ENCODE peak calls at places on chromosomes 12 and 14, in eight cellular contexts. U, R, K, Q, X, F, V and S are unnamed samples.

GRCh38 chr14:104291123-104292000 is 153.0 kb downstream of the KIF26A start:
- DNase-seq in U (peak; percentile 9), R (no peak), K (peak; percentile 69), Q (peak; percentile 81), X (no peak), F (no peak), V (no peak), S (no peak)

GRCh38 chr12:57116580-57117281 is 5.6 kb upstream of the STAT6 start:
- DNase-seq in U (no peak), R (no peak), K (no peak), Q (no peak), X (no peak), F (no peak), V (no peak), S (no peak)

GRCh38 chr12:40058721-40059190 is 47.1 kb downstream of the SLC2A13 start:
- DNase-seq in U (no peak), R (peak; percentile 7), K (no peak), Q (no peak), X (peak; percentile 6), F (no peak), V (no peak), S (peak; percentile 4)

GRCh38 chr12:74424778-74425177 is 112.9 kb upstream of the ATXN7L3B start:
- DNase-seq in U (no peak), R (no peak), K (no peak), Q (no peak), X (no peak), F (no peak), V (no peak), S (no peak)

GRCh38 chr14:73754911-73755360 is 40.8 kb upstream of the PNMA1 start:
- DNase-seq in U (no peak), R (peak; percentile 88), K (no peak), Q (peak; percentile 17), X (peak; percentile 64), F (no peak), V (peak; percentile 66), S (peak; percentile 74)

GRCh38 chr14:92135269-92135668 is 13.5 kb downstream of the CPSF2 start:
- DNase-seq in U (peak; percentile 43), R (peak; percentile 27), K (peak; percentile 4), Q (peak; percentile 11), X (peak; percentile 63), F (no peak), V (peak; percentile 79), S (peak; percentile 61)

GRCh38 chr12:67651380-67651695 is 2.8 kb downstream of the DYRK2 start:
- DNase-seq in U (peak; percentile 49), R (peak; percentile 41), K (peak; percentile 10), Q (peak; percentile 43), X (peak; percentile 62), F (no peak), V (peak; percentile 56), S (peak; percentile 60)

GRCh38 chr12:22626429-22626828 is 1.5 kb downstream of the ETNK1 start:
- DNase-seq in U (peak; percentile 11), R (peak; percentile 59), K (no peak), Q (no peak), X (peak; percentile 79), F (no peak), V (peak; percentile 68), S (peak; percentile 31)

GRCh38 chr12:52055781-52056711 is 4.8 kb downstream of the NR4A1 start:
- DNase-seq in U (no peak), R (no peak), K (no peak), Q (no peak), X (no peak), F (no peak), V (no peak), S (no peak)

GRCh38 chr14:104800600-104801283 is at the start of gene ZBTB42:
- DNase-seq in U (peak; percentile 91), R (peak; percentile 61), K (peak; percentile 69), Q (peak; percentile 74), X (no peak), F (peak; percentile 60), V (no peak), S (peak; percentile 41)

GRCh38 chr12:55188974-55189556 is 31.8 kb upstream of the OR10A7 start:
- DNase-seq in U (peak; percentile 89), R (peak; percentile 62), K (peak; percentile 80), Q (peak; percentile 82), X (peak; percentile 80), F (no peak), V (peak; percentile 90), S (peak; percentile 70)

GRCh38 chr12:49872781-49873181 is 29.9 kb upstream of the BCDIN3D start:
- DNase-seq in U (no peak), R (peak; percentile 60), K (no peak), Q (no peak), X (peak; percentile 41), F (no peak), V (no peak), S (no peak)

DNA sequence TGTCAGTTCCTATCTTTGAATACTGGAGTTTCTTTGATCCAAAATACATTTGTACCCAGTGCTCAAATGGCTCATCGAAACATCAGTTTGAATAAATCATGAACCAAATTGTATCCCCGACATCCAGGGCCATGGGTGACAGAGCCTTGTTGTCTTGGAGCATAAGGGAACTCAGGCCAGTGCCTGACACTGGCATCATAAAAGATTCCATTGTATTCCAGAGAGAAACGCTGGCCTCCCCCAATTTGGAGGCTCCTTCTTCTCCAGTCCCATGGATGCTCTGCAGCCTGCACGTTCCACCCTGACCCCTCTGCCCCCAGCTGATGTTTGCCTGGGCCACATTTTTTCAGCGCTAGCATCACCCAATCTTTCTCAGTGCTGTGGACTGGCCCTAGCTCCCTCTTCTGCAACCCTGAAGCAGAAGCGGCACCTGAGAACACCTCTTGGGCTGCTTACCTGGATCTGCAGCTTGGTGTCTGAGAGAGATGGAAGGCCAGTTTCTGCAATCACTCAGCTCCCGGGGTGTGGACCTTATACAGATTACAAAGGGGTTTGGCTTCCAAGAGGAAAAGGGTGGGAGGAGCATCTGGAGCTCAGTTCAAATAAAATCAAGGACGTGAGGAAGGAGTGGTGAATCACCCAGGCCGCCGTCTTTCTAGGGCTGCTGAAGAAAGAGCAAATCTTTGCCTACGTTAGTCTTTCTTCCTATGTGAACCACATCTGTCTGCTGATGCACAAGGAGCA is at the start of gene RNASE1:
- DNase-seq in U (peak; percentile 52), R (no peak), K (no peak), Q (no peak), X (peak; percentile 10), F (no peak), V (no peak), S (no peak)
- H3K4me3 ChIP-seq in U (no peak within 1 kb of the TSS), R (no peak within 1 kb of the TSS), K (no peak within 1 kb of the TSS), Q (no peak within 1 kb of the TSS), X (no peak within 1 kb of the TSS), F (no peak within 1 kb of the TSS), V (no peak within 1 kb of the TSS), S (no peak within 1 kb of the TSS)

GRCh38 chr12:121060149-121061001 is 21.3 kb upstream of the OASL start:
- DNase-seq in U (peak; percentile 75), R (peak; percentile 16), K (peak; percentile 80), Q (peak; percentile 96), X (peak; percentile 48), F (peak; percentile 48), V (peak; percentile 80), S (peak; percentile 41)
- H3K4me3 ChIP-seq in U (peak overlapping the region; percentile 35), R (peak overlapping the region; percentile 40), K (no peak overlapping the region), Q (peak overlapping the region; percentile 34), X (no peak overlapping the region), F (peak overlapping the region; percentile 61), V (peak overlapping the region; percentile 74), S (peak overlapping the region; percentile 50)

DNA sequence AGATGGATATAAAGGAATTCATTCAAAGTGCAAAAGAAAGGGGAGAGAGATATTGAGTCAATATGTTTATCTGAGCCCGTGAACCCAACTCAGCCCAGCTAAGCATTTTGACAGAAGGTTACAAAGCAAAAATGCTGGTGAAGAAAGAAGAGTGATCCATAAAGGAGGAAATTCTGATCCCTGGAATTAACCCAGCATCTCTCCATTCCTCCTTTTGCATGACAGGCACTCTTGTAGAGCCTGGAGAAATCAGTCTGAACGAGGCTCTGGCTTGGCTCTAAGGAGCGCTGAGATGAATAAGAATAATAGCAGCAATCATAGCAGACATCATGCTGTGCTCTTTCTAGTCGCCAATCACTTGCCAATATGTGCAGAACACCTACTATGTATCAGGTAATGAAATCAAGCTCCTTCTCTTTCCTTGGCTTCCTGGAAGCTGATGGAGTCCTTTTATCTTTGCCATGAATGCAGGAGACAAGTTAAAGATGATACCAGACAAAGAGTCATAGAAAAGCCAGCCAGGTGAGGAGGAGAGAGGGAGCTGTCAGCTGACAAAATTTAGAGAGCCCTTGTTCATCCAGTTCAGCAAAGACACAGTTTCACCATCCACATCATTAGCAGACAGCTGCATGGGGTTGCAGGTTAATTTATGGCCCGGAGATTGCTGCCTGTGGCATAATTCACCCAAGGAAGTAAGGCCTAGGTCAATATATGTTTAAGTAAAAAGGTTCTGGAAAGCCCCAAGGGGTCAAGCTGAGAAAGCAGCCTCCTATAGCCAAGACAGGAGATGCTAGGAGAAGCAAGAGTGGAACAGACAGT is 476.5 kb upstream of the TBX3 start:
- DNase-seq in U (no peak), R (no peak), K (no peak), Q (no peak), X (no peak), F (no peak), V (no peak), S (no peak)
- H3K4me3 ChIP-seq in U (no peak overlapping the region), R (no peak overlapping the region), K (no peak overlapping the region), Q (no peak overlapping the region), X (no peak overlapping the region), F (no peak overlapping the region), V (no peak overlapping the region), S (no peak overlapping the region)

DNA sequence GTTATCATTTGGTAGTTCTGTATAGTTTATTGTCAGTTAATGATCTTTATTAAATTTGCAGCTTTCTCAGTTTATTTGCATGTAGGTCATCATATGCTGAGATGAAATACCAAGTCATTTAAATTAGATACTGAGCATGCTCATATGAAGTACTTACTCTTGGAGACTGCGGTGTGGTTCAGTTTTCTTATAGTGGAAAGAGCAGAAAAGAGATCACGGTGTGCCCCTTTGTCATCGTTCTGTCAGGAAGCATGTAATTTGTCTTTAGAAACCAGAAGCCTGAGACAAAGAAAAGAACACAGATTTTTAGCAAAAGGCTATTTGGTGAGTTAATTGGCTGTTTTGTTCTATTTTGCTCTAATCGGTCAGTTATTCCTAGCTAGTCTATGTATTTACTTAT is 75.6 kb downstream of the PLEKHA5 start:
- DNase-seq in U (no peak), R (no peak), K (peak; percentile 66), Q (no peak), X (no peak), F (no peak), V (no peak), S (no peak)
- H3K4me3 ChIP-seq in U (no peak overlapping the region), R (no peak overlapping the region), K (no peak overlapping the region), Q (no peak overlapping the region), X (peak overlapping the region; percentile 32), F (no peak overlapping the region), V (peak overlapping the region; percentile 72), S (peak overlapping the region; percentile 43)

GRCh38 chr14:97978336-97978735 is 1181.2 kb downstream of the VRK1 start:
- DNase-seq in U (peak; percentile 68), R (peak; percentile 72), K (peak; percentile 88), Q (peak; percentile 81), X (peak; percentile 34), F (peak; percentile 45), V (peak; percentile 27), S (peak; percentile 66)
- H3K4me3 ChIP-seq in U (peak overlapping the region; percentile 56), R (no peak overlapping the region), K (peak overlapping the region; percentile 34), Q (peak overlapping the region; percentile 34), X (no peak overlapping the region), F (peak overlapping the region; percentile 60), V (peak overlapping the region; percentile 70), S (peak overlapping the region; percentile 50)

DNA sequence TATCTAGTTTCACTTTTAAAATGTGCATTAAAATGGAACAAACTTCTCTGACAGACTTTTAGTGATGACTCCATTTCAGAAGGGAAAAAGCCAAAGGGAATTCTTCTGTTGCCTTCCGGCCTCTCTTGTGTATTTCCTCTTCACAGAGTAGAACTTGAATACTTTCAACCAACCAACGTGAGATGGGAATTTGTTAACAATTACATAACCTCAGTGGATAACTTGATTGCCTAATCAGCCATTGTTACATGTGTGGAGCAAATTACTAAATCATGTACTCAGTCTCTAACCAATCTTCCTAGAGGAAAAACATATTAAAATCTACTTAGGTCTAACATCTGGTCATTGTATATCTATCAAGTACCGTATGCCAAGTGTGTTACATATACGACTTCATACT is 291.1 kb downstream of the SYT1 start:
- DNase-seq in U (no peak), R (peak; percentile 41), K (no peak), Q (no peak), X (peak; percentile 39), F (no peak), V (peak; percentile 61), S (peak; percentile 54)
- H3K4me3 ChIP-seq in U (no peak overlapping the region), R (no peak overlapping the region), K (no peak overlapping the region), Q (no peak overlapping the region), X (no peak overlapping the region), F (no peak overlapping the region), V (peak overlapping the region; percentile 48), S (no peak overlapping the region)